ENCODE peak calls at places on chromosomes 5 and 9, in six cellular contexts. S is A549, L is HepG2, U is K562, K is GM12878, F is upper lobe of left lung. E is an unnamed sample.

GRCh38 chr9:127407505-127407868 is 10.5 kb downstream of the SLC2A8 start:
- ATAC-seq in U (no peak), L (no peak), S (no peak), F (no peak), K (no peak), E (no peak)

GRCh38 chr5:42875785-42876374 is 64.2 kb upstream of the SELENOP start:
- ATAC-seq in K (no peak), L (peak), S (no peak), U (peak), F (no peak), E (no peak)

GRCh38 chr9:133583586-133583985 is 25.6 kb downstream of the FAM163B start:
- ATAC-seq in S (no peak), K (no peak), F (no peak), U (no peak), L (no peak), E (no peak)

GRCh38 chr5:53985796-53986195 is 324.6 kb downstream of the ARL15 start:
- ATAC-seq in K (no peak), U (no peak), S (no peak), L (no peak), F (no peak), E (no peak)

GRCh38 chr9:109914280-109915027 is 134.5 kb downstream of the PALM2AKAP2 start:
- ATAC-seq in F (no peak), U (no peak), S (no peak), L (no peak), K (peak), E (no peak)

GRCh38 chr9:100689635-100690034 is 111.8 kb downstream of the CAVIN4 start:
- ATAC-seq in L (no peak), S (no peak), U (no peak), F (no peak), K (peak), E (no peak)

GRCh38 chr5:176429972-176430371 is 13.6 kb upstream of the CLTB start:
- ATAC-seq in K (peak), F (no peak), U (peak), L (peak), S (peak), E (no peak)

GRCh38 chr9:82890401-82890800 is 172.5 kb downstream of the RASEF start:
- ATAC-seq in L (no peak), K (no peak), F (no peak), S (no peak), U (no peak), E (no peak)

GRCh38 chr5:140020601-140021177 is 22.4 kb downstream of the NRG2 start:
- ATAC-seq in L (no peak), U (no peak), F (no peak), K (peak), S (no peak), E (peak)

GRCh38 chr9:123757960-123758359 is 172.0 kb downstream of the DENND1A start:
- ATAC-seq in L (no peak), K (no peak), S (no peak), U (no peak), F (no peak), E (no peak)

GRCh38 chr9:131037336-131038255 is 28.6 kb downstream of the LAMC3 start:
- ATAC-seq in K (no peak), F (no peak), L (peak), U (peak), S (peak), E (peak)

GRCh38 chr9:3497406-3497805 is 28.4 kb downstream of the RFX3 start:
- ATAC-seq in F (no peak), L (no peak), S (no peak), U (no peak), K (no peak), E (no peak)

GRCh38 chr5:38870595-38870994 is 24.8 kb downstream of the OSMR start:
- ATAC-seq in F (no peak), S (no peak), K (no peak), U (no peak), L (no peak), E (no peak)

GRCh38 chr5:109682383-109682782 is 7.3 kb upstream of the MAN2A1 start:
- ATAC-seq in K (no peak), U (no peak), F (no peak), L (no peak), S (no peak), E (no peak)

GRCh38 chr9:37374892-37375291 is 47.6 kb upstream of the GRHPR start:
- ATAC-seq in U (peak), S (no peak), K (no peak), F (no peak), L (no peak), E (no peak)

GRCh38 chr9:127812936-127813675 is 10.4 kb downstream of the FPGS start:
- ATAC-seq in L (no peak), U (no peak), S (no peak), F (no peak), K (no peak), E (no peak)

GRCh38 chr9:74526215-74526614 is 29.1 kb downstream of the RORB start:
- ATAC-seq in K (no peak), S (no peak), U (no peak), L (no peak), F (no peak), E (no peak)

GRCh38 chr9:5518937-5519319 is 8.6 kb downstream of the PDCD1LG2 start:
- ATAC-seq in S (no peak), L (no peak), K (peak), F (no peak), U (no peak), E (no peak)

GRCh38 chr5:145483211-145483610 is 351.9 kb downstream of the PRELID2 start:
- ATAC-seq in K (no peak), S (peak), F (no peak), L (no peak), U (no peak), E (no peak)

GRCh38 chr9:99573052-99573451 is 248.6 kb upstream of the NR4A3 start:
- ATAC-seq in U (no peak), K (no peak), F (no peak), S (no peak), L (no peak), E (no peak)

GRCh38 chr5:34598177-34598794 is 57.8 kb upstream of the RAI14 start:
- ATAC-seq in U (no peak), S (peak), L (no peak), F (peak), K (no peak), E (peak)

GRCh38 chr5:72222521-72222920 is 97.5 kb downstream of the MRPS27 start:
- ATAC-seq in F (no peak), L (no peak), U (no peak), K (no peak), S (no peak), E (no peak)

GRCh38 chr5:155087036-155087435 is 73.5 kb downstream of the KIF4B start:
- ATAC-seq in S (peak), L (no peak), U (no peak), K (no peak), F (no peak), E (no peak)

GRCh38 chr5:61262080-61262479 is 70.0 kb upstream of the ZSWIM6 start:
- ATAC-seq in U (peak), S (peak), F (peak), L (peak), K (peak), E (no peak)

GRCh38 chr5:148829734-148830133 is 3.3 kb downstream of the ADRB2 start:
- ATAC-seq in K (no peak), F (no peak), L (no peak), S (no peak), U (no peak), E (no peak)

GRCh38 chr5:96721351-96721970 is 59.3 kb downstream of the CAST start:
- ATAC-seq in F (peak), U (peak), L (no peak), S (peak), K (peak), E (peak)

GRCh38 chr5:90888511-90889324 is 330.1 kb downstream of the ADGRV1 start:
- ATAC-seq in F (peak), K (no peak), S (peak), U (peak), L (peak), E (no peak)

GRCh38 chr5:39119404-39120051 is 45.3 kb upstream of the RICTOR start:
- ATAC-seq in F (no peak), L (no peak), K (no peak), S (no peak), U (no peak), E (no peak)

GRCh38 chr9:90807006-90807405 is 5.4 kb downstream of the SYK start:
- ATAC-seq in F (no peak), U (no peak), K (peak), S (no peak), L (no peak), E (no peak)

GRCh38 chr9:130143974-130144373 is 28.2 kb upstream of the NCS1 start:
- ATAC-seq in U (peak), K (no peak), L (peak), S (no peak), F (no peak), E (peak)

DNA sequence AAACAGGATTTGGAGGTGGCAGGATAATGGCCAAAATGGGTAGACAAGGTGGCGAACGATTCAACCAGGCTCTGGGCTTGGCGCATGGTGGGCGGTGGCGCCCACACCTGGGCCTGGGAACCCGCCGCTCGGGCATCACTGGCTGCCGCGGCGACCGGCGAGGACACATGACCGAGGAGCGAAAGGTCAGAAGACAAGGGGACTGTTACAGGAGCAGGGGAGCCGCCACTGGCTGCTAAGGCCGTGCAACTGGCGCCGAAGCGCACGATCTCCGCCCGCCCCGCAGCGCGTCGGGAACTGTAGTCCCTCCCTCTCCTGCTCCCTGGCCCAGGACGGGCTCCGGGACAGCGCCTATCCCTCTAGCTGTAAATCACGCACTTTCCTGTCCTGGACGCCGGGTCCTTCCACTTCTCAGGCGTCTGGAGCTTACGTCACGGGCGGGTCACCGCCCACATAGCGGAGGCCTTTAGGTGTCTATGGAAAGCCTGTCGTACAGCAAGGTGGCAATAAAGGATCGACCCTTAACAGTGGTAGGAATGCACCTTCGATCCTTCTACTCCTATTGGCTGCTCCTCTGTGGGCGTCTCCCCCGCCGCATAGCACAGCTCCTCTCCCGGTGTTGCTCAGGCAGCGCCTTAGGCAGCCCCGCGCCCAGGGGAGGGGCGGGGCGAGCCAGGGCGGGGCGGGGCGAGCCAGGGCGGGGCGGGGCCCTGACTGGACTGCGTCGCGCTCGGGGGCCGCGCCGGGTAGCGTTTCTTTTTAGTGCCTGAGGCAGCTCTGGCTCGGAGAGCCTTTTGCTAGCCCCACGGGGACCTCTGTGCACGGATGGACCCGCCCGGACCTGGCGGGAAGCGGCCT is at the start of gene ICE1:
- ATAC-seq in U (peak), F (peak), K (peak), S (peak), L (peak), E (peak)
- TF ChIP-seq EP300 in U (peak), F (no peak), K (no peak), S (no peak), L (no peak), E (peak)

GRCh38 chr5:180830253-180831138 is 27.9 kb upstream of the MGAT1 start:
- ATAC-seq in K (peak), F (peak), S (peak), L (no peak), U (peak), E (peak)
- TF ChIP-seq POLR2A in K (peak), F (peak), S (no peak), L (no peak), U (no peak), E (no peak)

GRCh38 chr5:131647078-131647769 is 12.2 kb upstream of the RAPGEF6 start:
- ATAC-seq in U (peak), F (no peak), S (no peak), K (peak), L (no peak), E (no peak)
- TF ChIP-seq CTCF in U (no peak), F (no peak), S (no peak), K (peak), L (no peak), E (no peak)

GRCh38 chr9:108588246-108588645 is 267.5 kb downstream of the ACTL7B start:
- ATAC-seq in L (no peak), S (no peak), K (no peak), F (no peak), U (no peak), E (no peak)

GRCh38 chr9:108580021-108580439 is 275.8 kb downstream of the ACTL7B start:
- ATAC-seq in F (no peak), S (peak), K (no peak), U (no peak), L (no peak), E (no peak)

GRCh38 chr9:108582716-108583115 is 273.1 kb downstream of the ACTL7B start:
- ATAC-seq in S (no peak), K (no peak), U (no peak), F (no peak), L (no peak), E (no peak)

GRCh38 chr9:108586451-108586850 is 269.3 kb downstream of the ACTL7B start:
- ATAC-seq in S (no peak), L (no peak), F (no peak), U (no peak), K (no peak), E (no peak)

DNA sequence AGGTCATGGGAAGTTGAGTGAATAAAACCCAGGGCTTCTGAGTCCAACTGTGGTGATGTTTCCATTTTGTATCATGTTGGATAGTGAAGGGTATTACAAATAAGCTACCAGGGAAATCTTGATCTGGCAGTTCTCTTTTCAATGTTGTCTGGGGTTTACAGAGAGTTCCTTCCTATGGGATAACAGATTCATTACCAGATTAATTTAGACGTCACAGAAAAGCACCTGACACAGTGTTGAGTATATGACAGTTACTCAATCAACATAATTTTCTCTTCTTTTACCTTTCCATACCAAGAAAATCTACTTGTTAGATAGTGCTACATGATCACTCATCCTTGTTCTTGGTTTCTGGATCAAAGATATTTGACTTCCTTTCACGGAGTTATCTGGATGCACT is 270.9 kb downstream of the ACTL7B start:
- ATAC-seq in L (no peak), U (no peak), F (no peak), S (no peak), K (no peak), E (no peak)
- TF ChIP-seq EP300 in L (no peak), U (no peak), F (no peak), S (no peak), K (no peak), E (no peak)

DNA sequence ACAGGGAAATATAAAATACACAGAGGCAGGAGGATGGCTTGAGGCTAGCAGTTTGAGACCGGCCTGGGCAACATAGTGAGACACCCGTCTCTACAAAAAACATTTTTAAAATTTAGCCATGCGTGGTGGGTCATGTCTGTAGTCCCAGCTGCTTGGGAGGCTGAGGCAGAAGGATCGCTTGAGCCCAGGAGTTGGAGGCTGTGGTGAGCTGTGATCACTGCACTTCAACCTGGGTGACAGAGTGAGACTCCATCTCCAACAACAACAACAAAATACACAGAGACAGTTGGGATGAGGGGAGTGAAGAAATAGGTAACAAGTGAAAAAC is 55.1 kb downstream of the SUSD1 start:
- ATAC-seq in L (no peak), K (no peak), S (peak), U (no peak), F (no peak), E (no peak)
- TF ChIP-seq POLR2A in L (no peak), K (no peak), S (no peak), U (no peak), F (no peak), E (no peak)

GRCh38 chr5:66985394-66985793 is 211.2 kb downstream of the CD180 start:
- ATAC-seq in K (no peak), L (no peak), F (no peak), U (no peak), S (no peak), E (no peak)

GRCh38 chr5:66979738-66980137 is 216.9 kb downstream of the CD180 start:
- ATAC-seq in U (no peak), S (no peak), L (no peak), F (no peak), K (no peak), E (no peak)

GRCh38 chr5:66982514-66982913 is 214.1 kb downstream of the CD180 start:
- ATAC-seq in U (no peak), L (no peak), F (no peak), K (no peak), S (no peak), E (no peak)

GRCh38 chr5:66981705-66982387 is 214.8 kb downstream of the CD180 start:
- ATAC-seq in F (no peak), L (no peak), U (no peak), S (no peak), K (no peak), E (no peak)

GRCh38 chr5:66981266-66981665 is 215.3 kb downstream of the CD180 start:
- ATAC-seq in L (no peak), S (no peak), F (no peak), U (no peak), K (no peak), E (no peak)
- TF ChIP-seq CTCF in L (no peak), S (no peak), F (no peak), U (no peak), K (no peak), E (no peak)

GRCh38 chr9:121267689-121268597 is at the start of gene GSN:
- ATAC-seq in K (peak), L (peak), S (peak), U (peak), F (peak), E (peak)
- TF ChIP-seq EP300 in K (no peak), L (no peak), S (no peak), U (no peak), F (no peak), E (no peak)

E was measured in gastroesophageal sphincter.